ENCODE peak calls at places on chromosome 6, in four cellular contexts. J is stomach, V is ovary, U is breast epithelium. X is an unnamed sample.

GRCh38 chr6:19896580-19897010 is 59.4 kb downstream of the ID4 start:
- DNase-seq in J (no peak), V (no peak), U (peak; percentile 52), X (no peak)

GRCh38 chr6:56852611-56853010 is 102.3 kb upstream of the BEND6 start:
- DNase-seq in J (no peak), V (no peak), U (no peak), X (no peak)

GRCh38 chr6:40874495-40874894 is 164.5 kb downstream of the UNC5CL start:
- DNase-seq in J (no peak), V (no peak), U (no peak), X (no peak)

GRCh38 chr6:134651519-134651918 is 298.4 kb downstream of the ALDH8A1 start:
- DNase-seq in J (no peak), V (no peak), U (no peak), X (no peak)

GRCh38 chr6:110951986-110952794 is 6.3 kb upstream of the GTF3C6 start:
- DNase-seq in J (no peak), V (no peak), U (no peak), X (peak; percentile 64)

GRCh38 chr6:36840471-36841461 is 1.5 kb upstream of the CPNE5 start:
- DNase-seq in J (no peak), V (no peak), U (no peak), X (peak; percentile 39)

GRCh38 chr6:15299430-15300131 is 53.7 kb downstream of the JARID2 start:
- DNase-seq in J (peak; percentile 31), V (peak; percentile 34), U (no peak), X (no peak)

GRCh38 chr6:145539831-145540230 is 195.5 kb downstream of the EPM2A start:
- DNase-seq in J (no peak), V (no peak), U (no peak), X (no peak)

GRCh38 chr6:41353333-41353732 is 17.9 kb downstream of the NCR2 start:
- DNase-seq in J (no peak), V (no peak), U (no peak), X (no peak)

GRCh38 chr6:43628392-43629103 is 516 bp downstream of the GTPBP2 start:
- DNase-seq in J (peak; percentile 51), V (peak; percentile 67), U (no peak), X (peak; percentile 27)

GRCh38 chr6:35634316-35634715 is 54.4 kb downstream of the FKBP5 start:
- DNase-seq in J (no peak), V (no peak), U (no peak), X (no peak)

GRCh38 chr6:160162167-160162566 is 40.6 kb downstream of the SLC22A1 start:
- DNase-seq in J (no peak), V (no peak), U (no peak), X (no peak)

GRCh38 chr6:114739656-114740055 is 396.8 kb upstream of the HS3ST5 start:
- DNase-seq in J (no peak), V (no peak), U (no peak), X (no peak)

GRCh38 chr6:110033749-110034636 is 55.9 kb downstream of the GPR6 start:
- DNase-seq in J (no peak), V (no peak), U (no peak), X (no peak)

GRCh38 chr6:68975064-68975463 is 340.0 kb downstream of the ADGRB3 start:
- DNase-seq in J (no peak), V (no peak), U (no peak), X (no peak)

GRCh38 chr6:152534541-152534940 is 102.6 kb downstream of the SYNE1 start:
- DNase-seq in J (no peak), V (no peak), U (no peak), X (no peak)

GRCh38 chr6:2432258-2432657 is 186.9 kb upstream of the GMDS start:
- DNase-seq in J (no peak), V (no peak), U (no peak), X (no peak)

GRCh38 chr6:27867051-27867940 is 44.9 kb downstream of the OR2B2 start:
- DNase-seq in J (peak; percentile 82), V (peak; percentile 22), U (peak; percentile 78), X (no peak)

GRCh38 chr6:126076992-126077664 is 90.8 kb downstream of the TRMT11 start:
- DNase-seq in J (no peak), V (no peak), U (no peak), X (no peak)

GRCh38 chr6:73513496-73513854 is 7.4 kb downstream of the EEF1A1 start:
- DNase-seq in J (no peak), V (no peak), U (no peak), X (no peak)

GRCh38 chr6:148530394-148530923 is 187.8 kb downstream of the SASH1 start:
- DNase-seq in J (no peak), V (no peak), U (no peak), X (no peak)

GRCh38 chr6:111556004-111556403 is 49.7 kb downstream of the TRAF3IP2 start:
- DNase-seq in J (no peak), V (no peak), U (no peak), X (no peak)

GRCh38 chr6:136989591-136990578 is 54.9 kb downstream of the IL20RA start:
- DNase-seq in J (no peak), V (peak; percentile 22), U (no peak), X (no peak)

GRCh38 chr6:113632220-113632864 is 224.8 kb upstream of the MARCKS start:
- DNase-seq in J (peak; percentile 45), V (no peak), U (no peak), X (peak; percentile 86)

GRCh38 chr6:105769987-105770386 is 316.1 kb upstream of the PRDM1 start:
- DNase-seq in J (no peak), V (no peak), U (no peak), X (no peak)

GRCh38 chr6:39218868-39219567 is 10.3 kb downstream of the KCNK5 start:
- DNase-seq in J (no peak), V (no peak), U (no peak), X (no peak)

GRCh38 chr6:25137497-25137896 is 141.7 kb upstream of the CARMIL1 start:
- DNase-seq in J (no peak), V (no peak), U (no peak), X (no peak)

GRCh38 chr6:45479834-45480696 is 102.3 kb upstream of the SUPT3H start:
- DNase-seq in J (no peak), V (no peak), U (no peak), X (no peak)

GRCh38 chr6:56940463-56940862 is 14.4 kb upstream of the BEND6 start:
- DNase-seq in J (no peak), V (no peak), U (no peak), X (no peak)

GRCh38 chr6:47168176-47168575 is 126.0 kb upstream of the ADGRF1 start:
- DNase-seq in J (peak; percentile 34), V (no peak), U (no peak), X (peak; percentile 30)

GRCh38 chr6:44304282-44305199 is 8.6 kb downstream of the AARS2 start:
- DNase-seq in J (no peak), V (no peak), U (no peak), X (no peak)

GRCh38 chr6:38027685-38028373 is 208.3 kb downstream of the ZFAND3 start:
- DNase-seq in J (no peak), V (no peak), U (no peak), X (no peak)

GRCh38 chr6:140321891-140322290 is 947.4 kb upstream of the CITED2 start:
- DNase-seq in J (no peak), V (no peak), U (no peak), X (no peak)

GRCh38 chr6:115766745-115767462 is 293.8 kb downstream of the FRK start:
- DNase-seq in J (no peak), V (no peak), U (no peak), X (no peak)

GRCh38 chr6:129795261-129795660 is 65.9 kb downstream of the TMEM244 start:
- DNase-seq in J (no peak), V (no peak), U (no peak), X (no peak)

GRCh38 chr6:1544603-1545002 is 65.1 kb upstream of the FOXC1 start:
- DNase-seq in J (no peak), V (no peak), U (no peak), X (no peak)

GRCh38 chr6:26520088-26520839 is 17.9 kb upstream of the HMGN4 start:
- DNase-seq in J (no peak), V (no peak), U (no peak), X (no peak)

GRCh38 chr6:61555993-61556392 is 730.0 kb downstream of the KHDRBS2 start:
- DNase-seq in J (no peak), V (no peak), U (no peak), X (no peak)
- H3K9me3 ChIP-seq in J (peaks cover 4% of the 10 kb centered on the region), V (no peaks in the 10 kb centered on the region), U (peaks cover 32% of the 10 kb centered on the region), X (no peaks in the 10 kb centered on the region)

GRCh38 chr6:154448448-154449096 is 61.9 kb downstream of the CNKSR3 start:
- DNase-seq in J (no peak), V (no peak), U (no peak), X (no peak)
- TF ChIP-seq CTCF in J (no peak), V (peak; percentile 37), U (peak; percentile 28), X (peak; percentile 10)

GRCh38 chr6:23272536-23272935 is 703.2 kb downstream of the HDGFL1 start:
- DNase-seq in J (no peak), V (no peak), U (no peak), X (no peak)
- H3K9me3 ChIP-seq in J (no peaks in the 10 kb centered on the region), V (no peaks in the 10 kb centered on the region), U (no peaks in the 10 kb centered on the region), X (no peaks in the 10 kb centered on the region)

GRCh38 chr6:107957909-107958688 is at the start of gene SEC63:
- DNase-seq in J (peak; percentile 98), V (peak; percentile 98), U (peak; percentile 97), X (peak; percentile 97)
- TF ChIP-seq CTCF in J (no peak), V (no peak), U (no peak), X (peak; percentile 13)

GRCh38 chr6:128478230-128479047 is 42.0 kb downstream of the PTPRK start:
- DNase-seq in J (no peak), V (no peak), U (no peak), X (no peak)
- H3K9me3 ChIP-seq in J (no peaks in the 10 kb centered on the region), V (no peaks in the 10 kb centered on the region), U (no peaks in the 10 kb centered on the region), X (no peaks in the 10 kb centered on the region)

GRCh38 chr6:156756630-156757610 is 20.3 kb upstream of the ARID1B start:
- DNase-seq in J (no peak), V (no peak), U (no peak), X (no peak)

GRCh38 chr6:156748504-156748903 is 28.7 kb upstream of the ARID1B start:
- DNase-seq in J (no peak), V (no peak), U (no peak), X (no peak)

GRCh38 chr6:156747715-156748114 is 29.5 kb upstream of the ARID1B start:
- DNase-seq in J (no peak), V (no peak), U (no peak), X (no peak)

GRCh38 chr6:156757849-156758248 is 19.3 kb upstream of the ARID1B start:
- DNase-seq in J (no peak), V (no peak), U (no peak), X (no peak)

GRCh38 chr6:156752666-156753301 is 24.4 kb upstream of the ARID1B start:
- DNase-seq in J (peak; percentile 29), V (no peak), U (no peak), X (no peak)
- TF ChIP-seq CTCF in J (no peak), V (no peak), U (no peak), X (peak; percentile 22)

X was measured in prostate gland.